ENCODE peak calls at places on chromosomes 12 and 14, in ten cellular contexts. One of them, this sample, is unnamed.

GRCh38 chr14:23632461-23633159 is 3.6 kb upstream of the DHRS2 start:
- DNase-seq in endodermal cell: no peak
- DNase-seq in body of pancreas: no peak
- DNase-seq in stimulated activated CD4-positive, alpha-beta T cell treated with anti-CD3 and anti-CD28 coated beads, Interleukin-15, amount 100 ng/mL, for 1 hour: no peak
- DNase-seq in astrocyte of the spinal cord: no peak
- DNase-seq in RPMI7951: no peak
- DNase-seq in Calu3: no peak
- DNase-seq in AG08396: no peak
- DNase-seq in glomerular endothelial cell: no peak
- DNase-seq in hypothalamus: no peak
- DNase-seq in this sample: no peak

GRCh38 chr14:98120831-98121464 is 1151.0 kb downstream of the BCL11B start:
- DNase-seq in endodermal cell: no peak
- DNase-seq in body of pancreas: no peak
- DNase-seq in stimulated activated CD4-positive, alpha-beta T cell treated with anti-CD3 and anti-CD28 coated beads, Interleukin-15, amount 100 ng/mL, for 1 hour: no peak
- DNase-seq in astrocyte of the spinal cord: no peak
- DNase-seq in RPMI7951: no peak
- DNase-seq in Calu3: no peak
- DNase-seq in AG08396: no peak
- DNase-seq in glomerular endothelial cell: no peak
- DNase-seq in hypothalamus: no peak
- DNase-seq in this sample: peak; percentile 27

GRCh38 chr14:50013198-50013918 is 103.0 kb downstream of the VCPKMT start:
- DNase-seq in endodermal cell: no peak
- DNase-seq in body of pancreas: no peak
- DNase-seq in stimulated activated CD4-positive, alpha-beta T cell treated with anti-CD3 and anti-CD28 coated beads, Interleukin-15, amount 100 ng/mL, for 1 hour: no peak
- DNase-seq in astrocyte of the spinal cord: no peak
- DNase-seq in RPMI7951: peak; percentile 45
- DNase-seq in Calu3: peak; percentile 72
- DNase-seq in AG08396: no peak
- DNase-seq in glomerular endothelial cell: no peak
- DNase-seq in hypothalamus: no peak
- DNase-seq in this sample: no peak

GRCh38 chr14:68661226-68662225 is 131.3 kb downstream of the ZFP36L1 start:
- DNase-seq in endodermal cell: no peak
- DNase-seq in body of pancreas: peak; percentile 7
- DNase-seq in stimulated activated CD4-positive, alpha-beta T cell treated with anti-CD3 and anti-CD28 coated beads, Interleukin-15, amount 100 ng/mL, for 1 hour: no peak
- DNase-seq in astrocyte of the spinal cord: no peak
- DNase-seq in RPMI7951: no peak
- DNase-seq in Calu3: no peak
- DNase-seq in AG08396: no peak
- DNase-seq in glomerular endothelial cell: no peak
- DNase-seq in hypothalamus: no peak
- DNase-seq in this sample: no peak

GRCh38 chr12:4276524-4277204 is 3.1 kb downstream of the CCND2 start:
- DNase-seq in endodermal cell: peak; percentile 98
- DNase-seq in body of pancreas: peak; percentile 90
- DNase-seq in stimulated activated CD4-positive, alpha-beta T cell treated with anti-CD3 and anti-CD28 coated beads, Interleukin-15, amount 100 ng/mL, for 1 hour: peak; percentile 66
- DNase-seq in astrocyte of the spinal cord: peak; percentile 81
- DNase-seq in RPMI7951: peak; percentile 61
- DNase-seq in Calu3: peak; percentile 82
- DNase-seq in AG08396: peak; percentile 86
- DNase-seq in glomerular endothelial cell: peak; percentile 65
- DNase-seq in hypothalamus: peak; percentile 78
- DNase-seq in this sample: peak; percentile 93

GRCh38 chr12:54363047-54363446 is 1.2 kb downstream of the GPR84 start:
- DNase-seq in endodermal cell: peak; percentile 46
- DNase-seq in body of pancreas: no peak
- DNase-seq in stimulated activated CD4-positive, alpha-beta T cell treated with anti-CD3 and anti-CD28 coated beads, Interleukin-15, amount 100 ng/mL, for 1 hour: no peak
- DNase-seq in astrocyte of the spinal cord: no peak
- DNase-seq in RPMI7951: no peak
- DNase-seq in Calu3: no peak
- DNase-seq in AG08396: no peak
- DNase-seq in glomerular endothelial cell: no peak
- DNase-seq in hypothalamus: no peak
- DNase-seq in this sample: no peak

GRCh38 chr14:52824479-52824878 is 33.1 kb upstream of the GNPNAT1 start:
- DNase-seq in endodermal cell: no peak
- DNase-seq in body of pancreas: no peak
- DNase-seq in stimulated activated CD4-positive, alpha-beta T cell treated with anti-CD3 and anti-CD28 coated beads, Interleukin-15, amount 100 ng/mL, for 1 hour: no peak
- DNase-seq in astrocyte of the spinal cord: no peak
- DNase-seq in RPMI7951: peak; percentile 22
- DNase-seq in Calu3: no peak
- DNase-seq in AG08396: no peak
- DNase-seq in glomerular endothelial cell: no peak
- DNase-seq in hypothalamus: no peak
- DNase-seq in this sample: no peak

GRCh38 chr14:91996951-91997371 is 42.9 kb downstream of the TRIP11 start:
- DNase-seq in endodermal cell: no peak
- DNase-seq in body of pancreas: no peak
- DNase-seq in stimulated activated CD4-positive, alpha-beta T cell treated with anti-CD3 and anti-CD28 coated beads, Interleukin-15, amount 100 ng/mL, for 1 hour: no peak
- DNase-seq in astrocyte of the spinal cord: peak; percentile 75
- DNase-seq in RPMI7951: peak; percentile 47
- DNase-seq in Calu3: peak; percentile 36
- DNase-seq in AG08396: peak; percentile 41
- DNase-seq in glomerular endothelial cell: no peak
- DNase-seq in hypothalamus: no peak
- DNase-seq in this sample: peak; percentile 35

GRCh38 chr12:6745751-6746525 is 7.0 kb downstream of the MLF2 start:
- DNase-seq in endodermal cell: no peak
- DNase-seq in body of pancreas: no peak
- DNase-seq in stimulated activated CD4-positive, alpha-beta T cell treated with anti-CD3 and anti-CD28 coated beads, Interleukin-15, amount 100 ng/mL, for 1 hour: no peak
- DNase-seq in astrocyte of the spinal cord: no peak
- DNase-seq in RPMI7951: no peak
- DNase-seq in Calu3: no peak
- DNase-seq in AG08396: no peak
- DNase-seq in glomerular endothelial cell: no peak
- DNase-seq in hypothalamus: no peak
- DNase-seq in this sample: peak; percentile 28

GRCh38 chr12:51160814-51161459 is 12.0 kb downstream of the TFCP2 start:
- DNase-seq in endodermal cell: no peak
- DNase-seq in body of pancreas: no peak
- DNase-seq in stimulated activated CD4-positive, alpha-beta T cell treated with anti-CD3 and anti-CD28 coated beads, Interleukin-15, amount 100 ng/mL, for 1 hour: no peak
- DNase-seq in astrocyte of the spinal cord: no peak
- DNase-seq in RPMI7951: no peak
- DNase-seq in Calu3: no peak
- DNase-seq in AG08396: no peak
- DNase-seq in glomerular endothelial cell: no peak
- DNase-seq in hypothalamus: no peak
- DNase-seq in this sample: no peak

GRCh38 chr14:91250912-91251311 is 6.4 kb upstream of the GPR68 start:
- DNase-seq in endodermal cell: no peak
- DNase-seq in body of pancreas: no peak
- DNase-seq in stimulated activated CD4-positive, alpha-beta T cell treated with anti-CD3 and anti-CD28 coated beads, Interleukin-15, amount 100 ng/mL, for 1 hour: no peak
- DNase-seq in astrocyte of the spinal cord: no peak
- DNase-seq in RPMI7951: peak; percentile 75
- DNase-seq in Calu3: no peak
- DNase-seq in AG08396: no peak
- DNase-seq in glomerular endothelial cell: no peak
- DNase-seq in hypothalamus: no peak
- DNase-seq in this sample: peak; percentile 41

GRCh38 chr12:88471641-88472040 is 108.6 kb downstream of the KITLG start:
- DNase-seq in endodermal cell: no peak
- DNase-seq in body of pancreas: no peak
- DNase-seq in stimulated activated CD4-positive, alpha-beta T cell treated with anti-CD3 and anti-CD28 coated beads, Interleukin-15, amount 100 ng/mL, for 1 hour: no peak
- DNase-seq in astrocyte of the spinal cord: peak; percentile 82
- DNase-seq in RPMI7951: peak; percentile 84
- DNase-seq in Calu3: no peak
- DNase-seq in AG08396: peak; percentile 22
- DNase-seq in glomerular endothelial cell: no peak
- DNase-seq in hypothalamus: peak; percentile 5
- DNase-seq in this sample: peak; percentile 82

GRCh38 chr12:115572440-115572839 is 705.1 kb downstream of the MED13L start:
- DNase-seq in endodermal cell: no peak
- DNase-seq in body of pancreas: no peak
- DNase-seq in stimulated activated CD4-positive, alpha-beta T cell treated with anti-CD3 and anti-CD28 coated beads, Interleukin-15, amount 100 ng/mL, for 1 hour: no peak
- DNase-seq in astrocyte of the spinal cord: no peak
- DNase-seq in RPMI7951: no peak
- DNase-seq in Calu3: no peak
- DNase-seq in AG08396: no peak
- DNase-seq in glomerular endothelial cell: no peak
- DNase-seq in hypothalamus: no peak
- DNase-seq in this sample: no peak

GRCh38 chr12:28899951-28900350 is 249.1 kb upstream of the FAR2 start:
- DNase-seq in endodermal cell: no peak
- DNase-seq in body of pancreas: no peak
- DNase-seq in stimulated activated CD4-positive, alpha-beta T cell treated with anti-CD3 and anti-CD28 coated beads, Interleukin-15, amount 100 ng/mL, for 1 hour: no peak
- DNase-seq in astrocyte of the spinal cord: peak; percentile 82
- DNase-seq in RPMI7951: peak; percentile 94
- DNase-seq in Calu3: no peak
- DNase-seq in AG08396: peak; percentile 63
- DNase-seq in glomerular endothelial cell: no peak
- DNase-seq in hypothalamus: no peak
- DNase-seq in this sample: no peak

GRCh38 chr14:90573385-90574105 is 176.7 kb downstream of the CALM1 start:
- DNase-seq in endodermal cell: no peak
- DNase-seq in body of pancreas: no peak
- DNase-seq in stimulated activated CD4-positive, alpha-beta T cell treated with anti-CD3 and anti-CD28 coated beads, Interleukin-15, amount 100 ng/mL, for 1 hour: no peak
- DNase-seq in astrocyte of the spinal cord: no peak
- DNase-seq in RPMI7951: no peak
- DNase-seq in Calu3: no peak
- DNase-seq in AG08396: no peak
- DNase-seq in glomerular endothelial cell: no peak
- DNase-seq in hypothalamus: no peak
- DNase-seq in this sample: no peak

GRCh38 chr14:100610511-100611217 is 23.4 kb upstream of the BEGAIN start:
- DNase-seq in endodermal cell: peak; percentile 29
- DNase-seq in body of pancreas: no peak
- DNase-seq in stimulated activated CD4-positive, alpha-beta T cell treated with anti-CD3 and anti-CD28 coated beads, Interleukin-15, amount 100 ng/mL, for 1 hour: no peak
- DNase-seq in astrocyte of the spinal cord: peak; percentile 13
- DNase-seq in RPMI7951: peak; percentile 3
- DNase-seq in Calu3: no peak
- DNase-seq in AG08396: peak; percentile 53
- DNase-seq in glomerular endothelial cell: no peak
- DNase-seq in hypothalamus: no peak
- DNase-seq in this sample: peak; percentile 91

GRCh38 chr12:19491863-19492262 is 52.6 kb downstream of the AEBP2 start:
- DNase-seq in endodermal cell: no peak
- DNase-seq in body of pancreas: no peak
- DNase-seq in stimulated activated CD4-positive, alpha-beta T cell treated with anti-CD3 and anti-CD28 coated beads, Interleukin-15, amount 100 ng/mL, for 1 hour: no peak
- DNase-seq in astrocyte of the spinal cord: no peak
- DNase-seq in RPMI7951: peak; percentile 2
- DNase-seq in Calu3: no peak
- DNase-seq in AG08396: no peak
- DNase-seq in glomerular endothelial cell: no peak
- DNase-seq in hypothalamus: no peak
- DNase-seq in this sample: no peak

GRCh38 chr14:69483765-69484443 is 624 bp upstream of the PLEKHD1 start:
- DNase-seq in endodermal cell: no peak
- DNase-seq in body of pancreas: peak; percentile 19
- DNase-seq in stimulated activated CD4-positive, alpha-beta T cell treated with anti-CD3 and anti-CD28 coated beads, Interleukin-15, amount 100 ng/mL, for 1 hour: no peak
- DNase-seq in astrocyte of the spinal cord: peak; percentile 7
- DNase-seq in RPMI7951: no peak
- DNase-seq in Calu3: peak; percentile 35
- DNase-seq in AG08396: peak; percentile 61
- DNase-seq in glomerular endothelial cell: no peak
- DNase-seq in hypothalamus: no peak
- DNase-seq in this sample: peak; percentile 28

GRCh38 chr12:124259168-124260066 is 35.5 kb upstream of the RFLNA start:
- DNase-seq in endodermal cell: no peak
- DNase-seq in body of pancreas: no peak
- DNase-seq in stimulated activated CD4-positive, alpha-beta T cell treated with anti-CD3 and anti-CD28 coated beads, Interleukin-15, amount 100 ng/mL, for 1 hour: no peak
- DNase-seq in astrocyte of the spinal cord: no peak
- DNase-seq in RPMI7951: peak; percentile 89
- DNase-seq in Calu3: no peak
- DNase-seq in AG08396: no peak
- DNase-seq in glomerular endothelial cell: no peak
- DNase-seq in hypothalamus: no peak
- DNase-seq in this sample: no peak

GRCh38 chr12:3206536-3207072 is 129.4 kb downstream of the TSPAN9 start:
- DNase-seq in endodermal cell: no peak
- DNase-seq in body of pancreas: no peak
- DNase-seq in stimulated activated CD4-positive, alpha-beta T cell treated with anti-CD3 and anti-CD28 coated beads, Interleukin-15, amount 100 ng/mL, for 1 hour: no peak
- DNase-seq in astrocyte of the spinal cord: no peak
- DNase-seq in RPMI7951: no peak
- DNase-seq in Calu3: no peak
- DNase-seq in AG08396: no peak
- DNase-seq in glomerular endothelial cell: no peak
- DNase-seq in hypothalamus: no peak
- DNase-seq in this sample: no peak

GRCh38 chr14:96247031-96247430 is 9.0 kb upstream of the BDKRB1 start:
- DNase-seq in endodermal cell: no peak
- DNase-seq in body of pancreas: no peak
- DNase-seq in stimulated activated CD4-positive, alpha-beta T cell treated with anti-CD3 and anti-CD28 coated beads, Interleukin-15, amount 100 ng/mL, for 1 hour: no peak
- DNase-seq in astrocyte of the spinal cord: no peak
- DNase-seq in RPMI7951: no peak
- DNase-seq in Calu3: no peak
- DNase-seq in AG08396: no peak
- DNase-seq in glomerular endothelial cell: no peak
- DNase-seq in hypothalamus: no peak
- DNase-seq in this sample: no peak

GRCh38 chr14:99127651-99128167 is 144.3 kb downstream of the BCL11B start:
- DNase-seq in endodermal cell: peak; percentile 38
- DNase-seq in body of pancreas: no peak
- DNase-seq in stimulated activated CD4-positive, alpha-beta T cell treated with anti-CD3 and anti-CD28 coated beads, Interleukin-15, amount 100 ng/mL, for 1 hour: no peak
- DNase-seq in astrocyte of the spinal cord: peak; percentile 31
- DNase-seq in RPMI7951: peak; percentile 42
- DNase-seq in Calu3: no peak
- DNase-seq in AG08396: no peak
- DNase-seq in glomerular endothelial cell: no peak
- DNase-seq in hypothalamus: no peak
- DNase-seq in this sample: peak; percentile 94

GRCh38 chr14:46985529-46986137 is 334.1 kb upstream of the RPL10L start:
- DNase-seq in endodermal cell: no peak
- DNase-seq in body of pancreas: no peak
- DNase-seq in stimulated activated CD4-positive, alpha-beta T cell treated with anti-CD3 and anti-CD28 coated beads, Interleukin-15, amount 100 ng/mL, for 1 hour: no peak
- DNase-seq in astrocyte of the spinal cord: no peak
- DNase-seq in RPMI7951: no peak
- DNase-seq in Calu3: no peak
- DNase-seq in AG08396: no peak
- DNase-seq in glomerular endothelial cell: no peak
- DNase-seq in hypothalamus: no peak
- DNase-seq in this sample: no peak